ENCODE peak calls at places on chromosomes 2 and 18, in five cellular contexts. G, M, B, D and P are unnamed samples.

GRCh38 chr2:42072349-42073118 is 24.7 kb downstream of the PKDCC start:
- DNase-seq in B (peak), D (no peak), G (no peak), M (no peak), P (no peak)

GRCh38 chr2:31286230-31286629 is 52.3 kb downstream of the EHD3 start:
- DNase-seq in G (no peak), D (no peak), M (no peak), B (no peak), P (no peak)

GRCh38 chr2:27954261-27954673 is 63.7 kb downstream of the BABAM2 start:
- DNase-seq in G (no peak), D (no peak), B (no peak), M (no peak), P (no peak)

GRCh38 chr2:42888846-42889245 is 96.5 kb upstream of the HAAO start:
- DNase-seq in B (no peak), G (no peak), M (no peak), D (no peak), P (no peak)

GRCh38 chr18:9631814-9632496 is 17.6 kb upstream of the PPP4R1 start:
- DNase-seq in D (peak), G (no peak), B (no peak), M (no peak), P (peak)

GRCh38 chr18:62717059-62717849 is 1.9 kb downstream of the PHLPP1 start:
- DNase-seq in G (peak), D (peak), M (no peak), B (no peak), P (peak)

GRCh38 chr2:32210767-32211408 is 45.2 kb downstream of the SLC30A6 start:
- DNase-seq in M (no peak), D (no peak), B (no peak), G (no peak), P (no peak)

GRCh38 chr2:176533505-176534193 is 264.4 kb downstream of the MTX2 start:
- DNase-seq in G (no peak), B (no peak), M (no peak), D (no peak), P (no peak)

GRCh38 chr2:191051825-191052778 is 38.1 kb upstream of the STAT1 start:
- DNase-seq in G (no peak), D (peak), B (no peak), M (no peak), P (peak)

GRCh38 chr18:11767935-11768334 is 78.9 kb downstream of the GNAL start:
- DNase-seq in G (no peak), M (no peak), D (no peak), B (no peak), P (no peak)

GRCh38 chr2:26576565-26577441 is 64.4 kb downstream of the CIB4 start:
- DNase-seq in D (no peak), M (peak), G (no peak), B (no peak), P (no peak)

GRCh38 chr2:205405752-205406151 is 276.5 kb upstream of the NRP2 start:
- DNase-seq in M (no peak), D (no peak), G (no peak), B (no peak), P (no peak)

GRCh38 chr2:134146620-134147019 is 107.3 kb upstream of the MGAT5 start:
- DNase-seq in M (no peak), G (no peak), B (no peak), D (no peak), P (peak)

GRCh38 chr2:96114546-96114902 is 1.8 kb downstream of the ADRA2B start:
- DNase-seq in G (no peak), D (no peak), M (no peak), B (no peak), P (no peak)

GRCh38 chr2:86413296-86414085 is 27.7 kb upstream of the KDM3A start:
- DNase-seq in M (no peak), B (no peak), D (no peak), G (no peak), P (no peak)

GRCh38 chr18:64132871-64133270 is 16.0 kb downstream of the LINC00305 start:
- DNase-seq in G (no peak), B (no peak), D (no peak), M (no peak), P (no peak)

GRCh38 chr2:207041279-207041678 is 102.0 kb downstream of the CPO start:
- DNase-seq in M (no peak), D (no peak), G (no peak), B (no peak), P (no peak)

GRCh38 chr2:3805120-3805519 is 101.7 kb downstream of the DCDC2C start:
- DNase-seq in G (no peak), M (no peak), B (no peak), D (no peak), P (peak)

GRCh38 chr18:48872234-48873145 is 78.3 kb downstream of the SMAD7 start:
- DNase-seq in G (no peak), M (no peak), B (no peak), D (no peak), P (no peak)

GRCh38 chr2:163556511-163556910 is 179.3 kb downstream of the FIGN start:
- DNase-seq in D (no peak), B (no peak), M (no peak), G (no peak), P (no peak)

GRCh38 chr2:105376010-105376409 is 22.8 kb downstream of the FHL2 start:
- DNase-seq in D (no peak), G (no peak), M (no peak), B (no peak), P (no peak)

GRCh38 chr2:63983986-63984605 is 35.1 kb downstream of the VPS54 start:
- DNase-seq in G (no peak), D (no peak), B (no peak), M (no peak), P (no peak)

GRCh38 chr2:149653831-149654445 is 66.4 kb upstream of the MMADHC start:
- DNase-seq in G (no peak), M (no peak), B (no peak), D (no peak), P (no peak)

GRCh38 chr2:85754313-85755095 is 713 bp downstream of the ATOH8 start:
- DNase-seq in M (peak), B (no peak), D (peak), G (no peak), P (peak)

GRCh38 chr2:20223345-20224190 is 1.4 kb downstream of the SDC1 start:
- DNase-seq in B (peak), D (peak), G (no peak), M (no peak), P (peak)

GRCh38 chr2:137964066-137964858 is at the start of gene HNMT:
- DNase-seq in M (peak), G (no peak), D (peak), B (peak), P (peak)

GRCh38 chr2:222290691-222291484 is 7.9 kb downstream of the PAX3 start:
- DNase-seq in D (no peak), G (no peak), B (no peak), M (no peak), P (no peak)

GRCh38 chr2:190587106-190587505 is 52.6 kb upstream of the NEMP2 start:
- DNase-seq in M (no peak), B (no peak), G (no peak), D (no peak), P (no peak)

GRCh38 chr2:106782658-106783057 is 103.3 kb downstream of the ST6GAL2 start:
- DNase-seq in G (no peak), B (no peak), D (no peak), M (no peak), P (no peak)

GRCh38 chr2:26058390-26058789 is 24.5 kb downstream of the RAB10 start:
- DNase-seq in G (no peak), M (no peak), B (no peak), D (no peak), P (no peak)

GRCh38 chr2:54724560-54725342 is 1.3 kb downstream of the EML6 start:
- DNase-seq in M (peak), D (peak), B (no peak), G (no peak), P (peak)

GRCh38 chr18:22348521-22349316 is 69.0 kb downstream of the CTAGE1 start:
- DNase-seq in G (peak), M (peak), D (peak), B (peak), P (peak)

GRCh38 chr2:200677721-200678532 is 92.1 kb downstream of the AOX1 start:
- DNase-seq in D (peak), M (peak), G (no peak), B (no peak), P (no peak)

GRCh38 chr2:39587168-39587567 is 78.5 kb upstream of the TMEM178A start:
- DNase-seq in B (no peak), D (no peak), G (no peak), M (no peak), P (no peak)

GRCh38 chr2:39587641-39588040 is 78.1 kb upstream of the TMEM178A start:
- DNase-seq in D (no peak), B (no peak), M (no peak), G (no peak), P (no peak)

GRCh38 chr2:39583781-39584180 is 81.9 kb upstream of the TMEM178A start:
- DNase-seq in G (no peak), M (no peak), D (no peak), B (no peak), P (no peak)

GRCh38 chr2:39584283-39584972 is 81.3 kb upstream of the TMEM178A start:
- DNase-seq in G (no peak), B (no peak), D (no peak), M (no peak), P (no peak)

DNA sequence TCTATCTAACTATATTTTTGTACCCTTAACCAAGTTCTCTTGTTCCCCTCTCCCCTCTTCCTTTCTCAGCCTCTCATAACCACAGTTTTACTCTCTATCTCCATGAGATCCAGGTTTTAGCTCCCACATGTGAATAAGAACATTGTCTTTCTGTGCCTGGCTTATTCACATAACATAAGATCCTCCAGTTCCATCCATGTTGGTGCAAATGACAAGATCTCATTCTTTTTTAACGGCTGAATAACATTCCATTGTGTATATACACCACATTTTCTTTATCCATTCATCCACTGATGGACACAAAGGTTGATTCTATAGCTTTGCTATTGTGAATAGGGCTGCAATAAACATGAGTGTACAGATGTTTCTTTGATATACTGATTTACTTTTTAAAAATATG is 83.9 kb upstream of the TMEM178A start:
- DNase-seq in D (no peak), B (no peak), G (no peak), M (no peak), P (no peak)
- TF ChIP-seq CTCF in D (no peak), B (no peak), G (no peak), M (no peak), P (no peak)

GRCh38 chr2:238287702-238288649 is at the start of gene PER2:
- DNase-seq in B (peak), M (peak), D (peak), G (peak), P (peak)
- TF ChIP-seq CTCF in B (no peak), M (peak), D (peak), G (no peak), P (no peak)

GRCh38 chr18:3261035-3261392 is 919 bp upstream of the MYL12B start:
- DNase-seq in B (no peak), G (no peak), D (no peak), M (no peak), P (no peak)

GRCh38 chr18:3262234-3263171 is 570 bp downstream of the MYL12B start:
- DNase-seq in G (peak), D (no peak), B (no peak), M (no peak), P (no peak)

GRCh38 chr18:3264362-3264761 is 2.4 kb downstream of the MYL12B start:
- DNase-seq in G (no peak), M (no peak), B (no peak), D (no peak), P (no peak)

GRCh38 chr18:3257627-3258120 is 4.3 kb upstream of the MYL12B start:
- DNase-seq in B (no peak), D (no peak), G (no peak), M (no peak), P (no peak)

DNA sequence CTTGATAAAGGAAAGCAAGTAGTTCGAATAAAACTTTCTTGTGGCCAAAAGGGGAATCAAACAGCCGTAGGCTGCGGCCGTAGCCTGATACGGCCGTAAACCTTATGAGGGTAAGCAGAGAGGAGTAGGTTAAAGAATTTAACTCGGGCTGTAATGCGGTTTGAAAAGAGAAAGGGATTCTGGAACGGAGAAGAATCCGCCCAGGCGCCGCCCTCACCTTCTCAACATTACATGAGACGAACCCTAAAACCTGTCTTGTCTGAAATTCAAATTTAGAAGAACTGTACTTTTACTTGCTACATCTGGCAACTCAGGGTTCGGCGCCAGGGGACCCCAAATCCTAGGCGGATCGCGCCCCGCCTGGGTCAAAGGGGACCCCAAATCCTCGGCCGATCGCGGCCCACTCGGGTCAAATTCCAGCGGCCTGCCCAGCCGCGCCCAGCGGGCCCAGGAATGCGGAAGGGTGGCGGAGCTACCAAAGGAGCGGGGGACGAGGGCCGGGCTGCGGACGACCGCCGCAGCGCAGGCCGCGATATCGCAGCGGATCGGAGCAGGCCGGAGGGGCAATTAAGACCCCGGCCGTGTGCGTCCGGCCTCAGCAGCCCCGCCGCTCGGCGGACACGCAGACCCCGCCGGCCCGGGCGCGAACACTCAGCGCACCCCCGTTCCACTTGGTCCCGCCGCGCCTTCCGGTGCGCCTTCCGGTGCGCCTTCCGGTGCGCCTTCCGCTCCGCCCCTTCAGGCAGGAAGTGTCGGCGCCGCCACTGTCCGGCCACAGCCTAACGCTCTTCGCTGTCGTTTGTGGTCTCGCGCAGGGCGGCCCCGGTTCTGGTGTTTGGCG is at the start of gene MYL12B:
- DNase-seq in B (peak), M (peak), D (peak), G (peak), P (peak)
- TF ChIP-seq CTCF in B (no peak), M (no peak), D (peak), G (no peak), P (no peak)

GRCh38 chr2:110854355-110855081 is 122.1 kb downstream of the ACOXL start:
- DNase-seq in M (no peak), B (no peak), G (no peak), D (no peak), P (no peak)
- TF ChIP-seq CTCF in M (no peak), B (no peak), G (no peak), D (no peak), P (peak)

DNA sequence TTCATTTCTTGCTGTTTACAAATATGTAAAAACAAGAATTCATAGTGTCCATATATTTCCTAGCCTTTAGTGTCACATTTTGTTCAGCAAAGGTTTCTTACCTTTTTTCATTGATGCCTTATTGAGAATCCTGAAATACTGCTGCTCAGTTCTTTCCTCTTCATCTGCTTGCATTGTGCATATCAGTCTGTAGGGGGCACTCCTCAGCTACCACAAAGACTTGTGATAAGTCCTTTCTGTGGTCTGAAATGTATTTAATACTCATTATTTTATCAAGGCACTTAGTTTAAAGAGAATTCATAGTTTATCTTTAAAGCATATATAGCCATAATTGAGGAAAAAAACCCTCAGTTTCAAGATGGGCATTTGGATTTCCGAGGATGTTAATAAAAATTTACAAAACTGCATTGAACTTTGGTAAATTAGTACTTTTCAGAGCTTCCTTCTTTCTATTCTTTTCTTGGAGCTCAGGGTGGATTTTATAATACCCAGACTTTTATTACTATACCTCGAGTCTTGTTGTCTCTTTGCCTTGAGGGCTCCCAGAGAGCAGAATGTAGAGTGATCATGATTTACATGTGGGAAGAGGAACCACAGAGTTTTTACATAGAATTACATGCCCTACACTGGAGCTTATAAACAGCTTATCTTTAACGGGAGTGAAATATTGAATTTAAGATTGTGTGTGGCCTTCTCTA is 570.1 kb downstream of the PLCL1 start:
- DNase-seq in B (no peak), M (no peak), G (no peak), D (peak), P (peak)
- TF ChIP-seq CTCF in B (no peak), M (peak), G (peak), D (peak), P (peak)

GRCh38 chr2:201965550-201965949 is 68.1 kb upstream of the FZD7 start:
- DNase-seq in B (no peak), D (no peak), G (no peak), M (no peak), P (no peak)
- TF ChIP-seq CTCF in B (no peak), D (peak), G (no peak), M (no peak), P (no peak)

GRCh38 chr2:7161501-7161900 is 244.3 kb downstream of the RNF144A start:
- DNase-seq in G (no peak), M (no peak), B (no peak), D (no peak), P (no peak)
- TF ChIP-seq CTCF in G (no peak), M (no peak), B (no peak), D (no peak), P (no peak)